ENCODE peak calls at places on chromosomes 6 and 20, in nine cellular contexts. One of them, this sample, is unnamed.

GRCh38 chr6:77368660-77369313 is 94.5 kb downstream of the HTR1B start:
- DNase-seq in lower lobe of right lung: peak; percentile 72
- DNase-seq in left ventricle myocardium inferior: peak; percentile 55
- DNase-seq in lower leg skin: peak; percentile 25
- DNase-seq in IMR-90: peak; percentile 38
- DNase-seq in cardiac muscle cell: peak; percentile 63
- DNase-seq in fibroblast of mammary gland: peak; percentile 27
- DNase-seq in psoas muscle: peak; percentile 57
- DNase-seq in epithelial cell of proximal tubule: no peak
- DNase-seq in this sample: peak; percentile 21

GRCh38 chr6:112348891-112349736 is 2.0 kb downstream of the RFPL4B start:
- DNase-seq in lower lobe of right lung: no peak
- DNase-seq in left ventricle myocardium inferior: no peak
- DNase-seq in lower leg skin: no peak
- DNase-seq in IMR-90: no peak
- DNase-seq in cardiac muscle cell: peak; percentile 25
- DNase-seq in fibroblast of mammary gland: no peak
- DNase-seq in psoas muscle: no peak
- DNase-seq in epithelial cell of proximal tubule: no peak
- DNase-seq in this sample: no peak

GRCh38 chr6:147709396-147710272 is 201.1 kb downstream of the SAMD5 start:
- DNase-seq in lower lobe of right lung: no peak
- DNase-seq in left ventricle myocardium inferior: no peak
- DNase-seq in lower leg skin: no peak
- DNase-seq in IMR-90: no peak
- DNase-seq in cardiac muscle cell: no peak
- DNase-seq in fibroblast of mammary gland: no peak
- DNase-seq in psoas muscle: no peak
- DNase-seq in epithelial cell of proximal tubule: no peak
- DNase-seq in this sample: no peak

GRCh38 chr20:47318027-47318595 is 38.4 kb downstream of the ZMYND8 start:
- DNase-seq in lower lobe of right lung: peak; percentile 52
- DNase-seq in left ventricle myocardium inferior: no peak
- DNase-seq in lower leg skin: no peak
- DNase-seq in IMR-90: peak; percentile 65
- DNase-seq in cardiac muscle cell: no peak
- DNase-seq in fibroblast of mammary gland: peak; percentile 89
- DNase-seq in psoas muscle: peak; percentile 59
- DNase-seq in epithelial cell of proximal tubule: no peak
- DNase-seq in this sample: peak; percentile 79

GRCh38 chr6:123526128-123526527 is 110.6 kb downstream of the TRDN start:
- DNase-seq in lower lobe of right lung: no peak
- DNase-seq in left ventricle myocardium inferior: no peak
- DNase-seq in lower leg skin: no peak
- DNase-seq in IMR-90: no peak
- DNase-seq in cardiac muscle cell: no peak
- DNase-seq in fibroblast of mammary gland: no peak
- DNase-seq in psoas muscle: no peak
- DNase-seq in epithelial cell of proximal tubule: no peak
- DNase-seq in this sample: no peak

GRCh38 chr6:1390071-1390804 is 862 bp downstream of the FOXF2 start:
- DNase-seq in lower lobe of right lung: no peak
- DNase-seq in left ventricle myocardium inferior: no peak
- DNase-seq in lower leg skin: no peak
- DNase-seq in IMR-90: peak; percentile 70
- DNase-seq in cardiac muscle cell: peak; percentile 68
- DNase-seq in fibroblast of mammary gland: peak; percentile 61
- DNase-seq in psoas muscle: no peak
- DNase-seq in epithelial cell of proximal tubule: no peak
- DNase-seq in this sample: peak; percentile 79

GRCh38 chr6:143368426-143368825 is 82.1 kb downstream of the ADAT2 start:
- DNase-seq in lower lobe of right lung: no peak
- DNase-seq in left ventricle myocardium inferior: no peak
- DNase-seq in lower leg skin: no peak
- DNase-seq in IMR-90: peak; percentile 77
- DNase-seq in cardiac muscle cell: peak; percentile 49
- DNase-seq in fibroblast of mammary gland: peak; percentile 81
- DNase-seq in psoas muscle: no peak
- DNase-seq in epithelial cell of proximal tubule: no peak
- DNase-seq in this sample: peak; percentile 44

GRCh38 chr6:46376562-46376969 is 114.7 kb downstream of the RCAN2 start:
- DNase-seq in lower lobe of right lung: no peak
- DNase-seq in left ventricle myocardium inferior: no peak
- DNase-seq in lower leg skin: no peak
- DNase-seq in IMR-90: no peak
- DNase-seq in cardiac muscle cell: no peak
- DNase-seq in fibroblast of mammary gland: no peak
- DNase-seq in psoas muscle: no peak
- DNase-seq in epithelial cell of proximal tubule: no peak
- DNase-seq in this sample: no peak

GRCh38 chr6:15147827-15148226 is 98.0 kb upstream of the JARID2 start:
- DNase-seq in lower lobe of right lung: no peak
- DNase-seq in left ventricle myocardium inferior: no peak
- DNase-seq in lower leg skin: no peak
- DNase-seq in IMR-90: no peak
- DNase-seq in cardiac muscle cell: no peak
- DNase-seq in fibroblast of mammary gland: no peak
- DNase-seq in psoas muscle: no peak
- DNase-seq in epithelial cell of proximal tubule: no peak
- DNase-seq in this sample: no peak

GRCh38 chr6:108074057-108074358 is 533 bp downstream of the OSTM1 start:
- DNase-seq in lower lobe of right lung: no peak
- DNase-seq in left ventricle myocardium inferior: no peak
- DNase-seq in lower leg skin: no peak
- DNase-seq in IMR-90: peak; percentile 31
- DNase-seq in cardiac muscle cell: no peak
- DNase-seq in fibroblast of mammary gland: no peak
- DNase-seq in psoas muscle: no peak
- DNase-seq in epithelial cell of proximal tubule: no peak
- DNase-seq in this sample: peak; percentile 43

GRCh38 chr6:75882734-75883133 is 133.7 kb downstream of the MYO6 start:
- DNase-seq in lower lobe of right lung: no peak
- DNase-seq in left ventricle myocardium inferior: no peak
- DNase-seq in lower leg skin: no peak
- DNase-seq in IMR-90: peak; percentile 79
- DNase-seq in cardiac muscle cell: peak; percentile 41
- DNase-seq in fibroblast of mammary gland: peak; percentile 75
- DNase-seq in psoas muscle: no peak
- DNase-seq in epithelial cell of proximal tubule: peak; percentile 20
- DNase-seq in this sample: peak; percentile 80

GRCh38 chr20:4434681-4435080 is 287.0 kb upstream of the PRND start:
- DNase-seq in lower lobe of right lung: no peak
- DNase-seq in left ventricle myocardium inferior: no peak
- DNase-seq in lower leg skin: no peak
- DNase-seq in IMR-90: peak; percentile 15
- DNase-seq in cardiac muscle cell: no peak
- DNase-seq in fibroblast of mammary gland: peak; percentile 66
- DNase-seq in psoas muscle: no peak
- DNase-seq in epithelial cell of proximal tubule: no peak
- DNase-seq in this sample: no peak

GRCh38 chr20:38302721-38303120 is 1.2 kb upstream of the BPI start:
- DNase-seq in lower lobe of right lung: no peak
- DNase-seq in left ventricle myocardium inferior: no peak
- DNase-seq in lower leg skin: no peak
- DNase-seq in IMR-90: no peak
- DNase-seq in cardiac muscle cell: no peak
- DNase-seq in fibroblast of mammary gland: no peak
- DNase-seq in psoas muscle: no peak
- DNase-seq in epithelial cell of proximal tubule: no peak
- DNase-seq in this sample: peak; percentile 54

GRCh38 chr6:93086351-93086750 is 333.0 kb downstream of the EPHA7 start:
- DNase-seq in lower lobe of right lung: no peak
- DNase-seq in left ventricle myocardium inferior: no peak
- DNase-seq in lower leg skin: no peak
- DNase-seq in IMR-90: no peak
- DNase-seq in cardiac muscle cell: no peak
- DNase-seq in fibroblast of mammary gland: no peak
- DNase-seq in psoas muscle: no peak
- DNase-seq in epithelial cell of proximal tubule: no peak
- DNase-seq in this sample: no peak

GRCh38 chr20:17633221-17633849 is 48.7 kb downstream of the RRBP1 start:
- DNase-seq in lower lobe of right lung: no peak
- DNase-seq in left ventricle myocardium inferior: no peak
- DNase-seq in lower leg skin: no peak
- DNase-seq in IMR-90: no peak
- DNase-seq in cardiac muscle cell: no peak
- DNase-seq in fibroblast of mammary gland: no peak
- DNase-seq in psoas muscle: no peak
- DNase-seq in epithelial cell of proximal tubule: no peak
- DNase-seq in this sample: no peak

GRCh38 chr6:143940011-143940597 is 68.0 kb downstream of the PLAGL1 start:
- DNase-seq in lower lobe of right lung: no peak
- DNase-seq in left ventricle myocardium inferior: no peak
- DNase-seq in lower leg skin: no peak
- DNase-seq in IMR-90: peak; percentile 38
- DNase-seq in cardiac muscle cell: peak; percentile 58
- DNase-seq in fibroblast of mammary gland: peak; percentile 56
- DNase-seq in psoas muscle: no peak
- DNase-seq in epithelial cell of proximal tubule: no peak
- DNase-seq in this sample: peak; percentile 72

DNA sequence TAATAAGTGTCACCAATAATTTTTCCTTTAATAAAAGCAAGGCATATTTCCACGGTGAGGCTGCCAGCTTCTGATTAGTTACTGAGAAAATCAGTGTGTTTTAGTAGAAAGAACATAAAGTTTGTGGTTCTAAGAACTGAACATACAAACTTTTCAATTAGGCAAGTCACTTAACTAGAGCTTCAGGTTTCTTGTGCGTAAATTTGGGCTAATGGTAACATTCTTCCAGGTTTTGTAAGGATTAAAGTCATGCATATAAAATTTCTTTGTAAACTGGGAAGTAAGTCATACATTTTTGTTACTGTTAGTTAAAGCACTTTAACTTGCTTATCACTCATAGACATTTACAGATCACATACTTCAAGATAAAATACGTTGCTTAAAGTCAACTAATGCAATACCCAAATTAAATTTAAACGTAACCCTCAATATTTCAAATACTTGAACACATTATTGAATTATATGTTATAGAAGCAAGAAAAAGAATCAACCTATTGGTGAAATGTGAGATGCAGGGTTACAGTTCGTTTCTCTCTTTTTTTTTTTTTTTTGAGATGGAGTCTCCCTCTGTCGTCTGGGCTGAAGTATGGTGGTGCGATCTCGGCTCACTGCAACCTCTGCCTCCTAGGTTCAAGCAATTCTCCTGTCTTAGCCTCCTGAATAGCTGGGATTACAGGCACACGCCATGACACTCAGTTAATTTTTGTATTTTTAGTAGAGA is 327.3 kb upstream of the NOX3 start:
- DNase-seq in lower lobe of right lung: no peak
- DNase-seq in left ventricle myocardium inferior: no peak
- DNase-seq in lower leg skin: no peak
- DNase-seq in IMR-90: peak; percentile 94
- DNase-seq in cardiac muscle cell: no peak
- DNase-seq in fibroblast of mammary gland: peak; percentile 2
- DNase-seq in psoas muscle: no peak
- DNase-seq in epithelial cell of proximal tubule: peak; percentile 4
- DNase-seq in this sample: no peak
- TF ChIP-seq CTCF in lower lobe of right lung: no peak
- TF ChIP-seq CTCF in left ventricle myocardium inferior: no peak
- TF ChIP-seq CTCF in lower leg skin: no peak
- TF ChIP-seq CTCF in IMR-90: no peak
- TF ChIP-seq CTCF in cardiac muscle cell: no peak
- TF ChIP-seq CTCF in fibroblast of mammary gland: no peak
- TF ChIP-seq CTCF in psoas muscle: no peak
- TF ChIP-seq CTCF in epithelial cell of proximal tubule: no peak
- TF ChIP-seq CTCF in this sample: no peak

DNA sequence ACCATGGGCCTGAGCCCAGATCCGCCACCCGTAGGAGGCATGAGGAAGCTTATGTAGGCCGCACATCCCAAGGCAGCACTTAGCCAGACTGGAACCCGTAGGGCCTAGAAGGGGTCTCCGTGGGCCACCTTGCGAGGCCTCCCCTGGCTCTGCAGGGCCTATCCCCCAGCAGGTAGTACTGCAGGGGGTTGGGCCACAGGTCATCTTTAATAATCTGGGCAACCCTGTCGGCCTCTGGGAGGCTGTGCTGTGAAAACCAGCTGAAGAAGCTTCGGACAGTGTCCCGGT is 18.5 kb downstream of the PLAGL2 start:
- DNase-seq in lower lobe of right lung: no peak
- DNase-seq in left ventricle myocardium inferior: no peak
- DNase-seq in lower leg skin: no peak
- DNase-seq in IMR-90: no peak
- DNase-seq in cardiac muscle cell: no peak
- DNase-seq in fibroblast of mammary gland: no peak
- DNase-seq in psoas muscle: no peak
- DNase-seq in epithelial cell of proximal tubule: no peak
- DNase-seq in this sample: no peak
- H3K4me3 ChIP-seq in lower lobe of right lung: peak overlapping the region; percentile 61
- H3K4me3 ChIP-seq in left ventricle myocardium inferior: peak overlapping the region; percentile 78
- H3K4me3 ChIP-seq in lower leg skin: no peak overlapping the region
- H3K4me3 ChIP-seq in IMR-90: no peak overlapping the region
- H3K4me3 ChIP-seq in cardiac muscle cell: no peak overlapping the region
- H3K4me3 ChIP-seq in fibroblast of mammary gland: no peak overlapping the region
- H3K4me3 ChIP-seq in psoas muscle: peak overlapping the region; percentile 75
- H3K4me3 ChIP-seq in epithelial cell of proximal tubule: no peak overlapping the region
- H3K4me3 ChIP-seq in this sample: no peak overlapping the region

DNA sequence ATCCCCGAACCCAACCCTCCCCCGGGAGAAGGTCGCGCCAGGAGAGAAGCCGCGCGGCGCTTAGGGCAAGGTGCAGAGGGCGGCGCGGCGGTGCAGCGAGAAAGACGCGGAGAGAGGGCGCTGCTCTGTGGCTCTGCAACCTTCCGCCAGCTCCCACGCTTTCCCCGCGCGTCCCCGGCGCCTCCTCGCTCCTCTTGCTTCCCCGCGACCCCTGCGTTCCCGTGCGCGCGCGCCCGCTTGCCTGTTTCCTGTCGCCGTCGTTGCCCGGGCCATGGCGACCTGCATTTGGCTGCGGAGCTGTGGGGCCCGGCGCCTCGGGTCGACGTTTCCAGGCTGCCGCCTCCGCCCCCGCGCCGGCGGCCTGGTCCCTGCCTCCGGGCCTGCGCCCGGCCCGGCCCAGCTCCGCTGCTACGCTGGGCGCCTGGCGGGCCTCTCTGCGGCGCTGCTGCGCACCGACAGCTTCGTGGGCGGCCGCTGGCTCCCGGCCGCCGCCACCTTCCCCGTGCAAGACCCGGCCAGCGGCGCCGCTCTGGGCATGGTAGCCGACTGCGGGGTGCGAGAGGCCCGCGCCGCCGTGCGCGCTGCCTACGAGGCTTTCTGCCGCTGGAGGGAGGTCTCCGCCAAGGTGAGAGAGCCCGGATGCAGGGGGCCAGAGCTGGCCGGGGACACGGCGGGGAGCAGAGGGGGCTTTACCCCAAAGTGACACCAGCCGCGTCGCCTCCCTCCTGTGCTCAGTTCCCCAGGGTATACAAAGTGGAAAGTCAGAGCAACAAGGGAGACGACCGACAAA is at the start of gene ALDH5A1:
- DNase-seq in lower lobe of right lung: peak; percentile 82
- DNase-seq in left ventricle myocardium inferior: peak; percentile 76
- DNase-seq in lower leg skin: peak; percentile 31
- DNase-seq in IMR-90: peak; percentile 38
- DNase-seq in cardiac muscle cell: peak; percentile 74
- DNase-seq in fibroblast of mammary gland: peak; percentile 42
- DNase-seq in psoas muscle: peak; percentile 85
- DNase-seq in epithelial cell of proximal tubule: no peak
- DNase-seq in this sample: peak; percentile 55
- TF ChIP-seq CTCF in lower lobe of right lung: peak; percentile 26
- TF ChIP-seq CTCF in left ventricle myocardium inferior: peak; percentile 32
- TF ChIP-seq CTCF in lower leg skin: no peak
- TF ChIP-seq CTCF in IMR-90: peak; percentile 8
- TF ChIP-seq CTCF in cardiac muscle cell: peak; percentile 24
- TF ChIP-seq CTCF in fibroblast of mammary gland: no peak
- TF ChIP-seq CTCF in psoas muscle: peak; percentile 21
- TF ChIP-seq CTCF in epithelial cell of proximal tubule: peak; percentile 17
- TF ChIP-seq CTCF in this sample: peak; percentile 46

GRCh38 chr6:35140991-35141720 is at the start of gene TCP11:
- DNase-seq in lower lobe of right lung: peak; percentile 65
- DNase-seq in left ventricle myocardium inferior: peak; percentile 28
- DNase-seq in lower leg skin: no peak
- DNase-seq in IMR-90: no peak
- DNase-seq in cardiac muscle cell: peak; percentile 55
- DNase-seq in fibroblast of mammary gland: no peak
- DNase-seq in psoas muscle: peak; percentile 69
- DNase-seq in epithelial cell of proximal tubule: no peak
- DNase-seq in this sample: no peak
- H3K4me3 ChIP-seq in lower lobe of right lung: peak within 1 kb of the TSS; percentile 35
- H3K4me3 ChIP-seq in left ventricle myocardium inferior: peak within 1 kb of the TSS; percentile 48
- H3K4me3 ChIP-seq in lower leg skin: no peak within 1 kb of the TSS
- H3K4me3 ChIP-seq in IMR-90: no peak within 1 kb of the TSS
- H3K4me3 ChIP-seq in cardiac muscle cell: no peak within 1 kb of the TSS
- H3K4me3 ChIP-seq in fibroblast of mammary gland: no peak within 1 kb of the TSS
- H3K4me3 ChIP-seq in psoas muscle: peak within 1 kb of the TSS; percentile 60
- H3K4me3 ChIP-seq in epithelial cell of proximal tubule: peak within 1 kb of the TSS; percentile 19
- H3K4me3 ChIP-seq in this sample: no peak within 1 kb of the TSS

This sample was measured in choroid plexus epithelial cell.